ENCODE peak calls at places on chromosome 1, in six cellular contexts. One of them, this sample, is unnamed. For H3K36me3 and H3K27me3, the result is how much of the 10 kb centered on the place peaks cover.

GRCh38 chr1:168243200-168243599 is 17.4 kb downstream of the SFT2D2 start:
- DNase-seq in left lung: no peak
- DNase-seq in cardiac muscle cell: peak
- DNase-seq in adrenal gland: peak
- DNase-seq in CD4-positive, CD25-positive, alpha-beta regulatory T cell: no peak
- DNase-seq in H7: no peak
- DNase-seq in this sample: no peak

GRCh38 chr1:113452921-113453770 is 62.8 kb downstream of the MAGI3 start:
- DNase-seq in left lung: no peak
- DNase-seq in cardiac muscle cell: peak
- DNase-seq in adrenal gland: peak
- DNase-seq in CD4-positive, CD25-positive, alpha-beta regulatory T cell: peak
- DNase-seq in H7: peak
- DNase-seq in this sample: peak

GRCh38 chr1:25695991-25696330 is 79.4 kb downstream of the MAN1C1 start:
- DNase-seq in left lung: no peak
- DNase-seq in cardiac muscle cell: peak
- DNase-seq in adrenal gland: peak
- DNase-seq in CD4-positive, CD25-positive, alpha-beta regulatory T cell: no peak
- DNase-seq in H7: no peak
- DNase-seq in this sample: peak

GRCh38 chr1:89762431-89762800 is 58.4 kb upstream of the LRRC8D start:
- DNase-seq in left lung: peak
- DNase-seq in cardiac muscle cell: no peak
- DNase-seq in adrenal gland: no peak
- DNase-seq in CD4-positive, CD25-positive, alpha-beta regulatory T cell: no peak
- DNase-seq in H7: no peak
- DNase-seq in this sample: no peak

GRCh38 chr1:215594640-215595039 is 27.5 kb downstream of the KCTD3 start:
- DNase-seq in left lung: no peak
- DNase-seq in cardiac muscle cell: no peak
- DNase-seq in adrenal gland: no peak
- DNase-seq in CD4-positive, CD25-positive, alpha-beta regulatory T cell: no peak
- DNase-seq in H7: no peak
- DNase-seq in this sample: no peak

GRCh38 chr1:26156285-26157038 is 2.4 kb upstream of the FAM110D start:
- DNase-seq in left lung: no peak
- DNase-seq in cardiac muscle cell: no peak
- DNase-seq in adrenal gland: peak
- DNase-seq in CD4-positive, CD25-positive, alpha-beta regulatory T cell: no peak
- DNase-seq in H7: peak
- DNase-seq in this sample: no peak

GRCh38 chr1:95640746-95641145 is 406.7 kb downstream of the RWDD3 start:
- DNase-seq in left lung: no peak
- DNase-seq in cardiac muscle cell: peak
- DNase-seq in adrenal gland: no peak
- DNase-seq in CD4-positive, CD25-positive, alpha-beta regulatory T cell: no peak
- DNase-seq in H7: no peak
- DNase-seq in this sample: no peak

GRCh38 chr1:228292609-228292911 is 84.7 kb downstream of the OBSCN start:
- DNase-seq in left lung: peak
- DNase-seq in cardiac muscle cell: no peak
- DNase-seq in adrenal gland: no peak
- DNase-seq in CD4-positive, CD25-positive, alpha-beta regulatory T cell: no peak
- DNase-seq in H7: no peak
- DNase-seq in this sample: no peak

GRCh38 chr1:3222042-3222692 is 153.2 kb downstream of the PRDM16 start:
- DNase-seq in left lung: no peak
- DNase-seq in cardiac muscle cell: no peak
- DNase-seq in adrenal gland: no peak
- DNase-seq in CD4-positive, CD25-positive, alpha-beta regulatory T cell: no peak
- DNase-seq in H7: peak
- DNase-seq in this sample: no peak

GRCh38 chr1:175221548-175222175 is 29.1 kb upstream of the KIAA0040 start:
- DNase-seq in left lung: no peak
- DNase-seq in cardiac muscle cell: peak
- DNase-seq in adrenal gland: no peak
- DNase-seq in CD4-positive, CD25-positive, alpha-beta regulatory T cell: no peak
- DNase-seq in H7: peak
- DNase-seq in this sample: no peak

GRCh38 chr1:85201340-85202091 is 700 bp upstream of the SYDE2 start:
- DNase-seq in left lung: peak
- DNase-seq in cardiac muscle cell: peak
- DNase-seq in adrenal gland: peak
- DNase-seq in CD4-positive, CD25-positive, alpha-beta regulatory T cell: peak
- DNase-seq in H7: peak
- DNase-seq in this sample: peak

GRCh38 chr1:87355894-87356293 is 27.2 kb downstream of the LMO4 start:
- DNase-seq in left lung: no peak
- DNase-seq in cardiac muscle cell: no peak
- DNase-seq in adrenal gland: no peak
- DNase-seq in CD4-positive, CD25-positive, alpha-beta regulatory T cell: no peak
- DNase-seq in H7: no peak
- DNase-seq in this sample: no peak

GRCh38 chr1:172545349-172546004 is 12.5 kb downstream of the SUCO start:
- DNase-seq in left lung: no peak
- DNase-seq in cardiac muscle cell: no peak
- DNase-seq in adrenal gland: no peak
- DNase-seq in CD4-positive, CD25-positive, alpha-beta regulatory T cell: no peak
- DNase-seq in H7: no peak
- DNase-seq in this sample: no peak

GRCh38 chr1:227723474-227723873 is 11.6 kb downstream of the JMJD4 start:
- DNase-seq in left lung: no peak
- DNase-seq in cardiac muscle cell: no peak
- DNase-seq in adrenal gland: no peak
- DNase-seq in CD4-positive, CD25-positive, alpha-beta regulatory T cell: no peak
- DNase-seq in H7: no peak
- DNase-seq in this sample: no peak

GRCh38 chr1:28249013-28249870 is 10.1 kb upstream of the SESN2 start:
- DNase-seq in left lung: peak
- DNase-seq in cardiac muscle cell: peak
- DNase-seq in adrenal gland: peak
- DNase-seq in CD4-positive, CD25-positive, alpha-beta regulatory T cell: no peak
- DNase-seq in H7: peak
- DNase-seq in this sample: peak

GRCh38 chr1:179121159-179121938 is 39.5 kb downstream of the TOR3A start:
- DNase-seq in left lung: no peak
- DNase-seq in cardiac muscle cell: peak
- DNase-seq in adrenal gland: no peak
- DNase-seq in CD4-positive, CD25-positive, alpha-beta regulatory T cell: peak
- DNase-seq in H7: peak
- DNase-seq in this sample: no peak
- H3K36me3 ChIP-seq in left lung: half or more
- H3K36me3 ChIP-seq in cardiac muscle cell: under half
- H3K36me3 ChIP-seq in adrenal gland: under half
- H3K36me3 ChIP-seq in CD4-positive, CD25-positive, alpha-beta regulatory T cell: under half
- H3K36me3 ChIP-seq in H7: under half
- H3K36me3 ChIP-seq in this sample: half or more

GRCh38 chr1:155938220-155938627 is 3.2 kb upstream of the RXFP4 start:
- DNase-seq in left lung: no peak
- DNase-seq in cardiac muscle cell: peak
- DNase-seq in adrenal gland: no peak
- DNase-seq in CD4-positive, CD25-positive, alpha-beta regulatory T cell: peak
- DNase-seq in H7: peak
- DNase-seq in this sample: no peak

GRCh38 chr1:155941845-155942507 is 538 bp downstream of the RXFP4 start:
- DNase-seq in left lung: no peak
- DNase-seq in cardiac muscle cell: no peak
- DNase-seq in adrenal gland: no peak
- DNase-seq in CD4-positive, CD25-positive, alpha-beta regulatory T cell: no peak
- DNase-seq in H7: no peak
- DNase-seq in this sample: no peak

GRCh38 chr1:155940993-155941844 is at the start of gene RXFP4:
- DNase-seq in left lung: no peak
- DNase-seq in cardiac muscle cell: no peak
- DNase-seq in adrenal gland: no peak
- DNase-seq in CD4-positive, CD25-positive, alpha-beta regulatory T cell: no peak
- DNase-seq in H7: peak
- DNase-seq in this sample: peak

GRCh38 chr1:155942578-155943141 is 1.2 kb downstream of the RXFP4 start:
- DNase-seq in left lung: no peak
- DNase-seq in cardiac muscle cell: no peak
- DNase-seq in adrenal gland: no peak
- DNase-seq in CD4-positive, CD25-positive, alpha-beta regulatory T cell: no peak
- DNase-seq in H7: peak
- DNase-seq in this sample: no peak

DNA sequence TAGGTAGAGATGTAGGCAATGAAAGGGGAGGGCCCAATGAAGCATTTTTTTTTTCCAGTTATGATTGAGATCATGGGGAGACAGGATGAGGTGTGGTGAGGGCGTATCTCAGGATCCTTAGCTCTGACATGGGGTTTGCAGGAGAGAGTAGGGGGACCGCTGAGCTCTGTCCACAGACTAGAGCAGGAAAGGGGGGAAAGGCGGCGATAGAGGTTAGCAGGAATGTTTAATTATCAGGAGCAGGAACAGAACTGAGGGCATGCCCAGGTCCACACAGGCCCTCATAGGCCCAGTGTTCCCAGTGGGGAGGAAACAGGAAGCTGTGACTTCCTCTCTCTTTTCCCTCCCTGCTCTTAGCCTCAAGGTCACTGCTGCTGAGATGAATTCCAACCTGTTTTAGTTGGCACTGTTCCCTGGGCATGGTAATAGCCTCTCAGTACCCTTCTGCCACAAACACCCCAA is 876 bp upstream of the RXFP4 start:
- DNase-seq in left lung: no peak
- DNase-seq in cardiac muscle cell: peak
- DNase-seq in adrenal gland: peak
- DNase-seq in CD4-positive, CD25-positive, alpha-beta regulatory T cell: no peak
- DNase-seq in H7: no peak
- DNase-seq in this sample: peak
- H3K4me3 ChIP-seq in left lung: no peak
- H3K4me3 ChIP-seq in cardiac muscle cell: no peak
- H3K4me3 ChIP-seq in adrenal gland: no peak
- H3K4me3 ChIP-seq in CD4-positive, CD25-positive, alpha-beta regulatory T cell: no peak
- H3K4me3 ChIP-seq in H7: no peak
- H3K4me3 ChIP-seq in this sample: no peak

GRCh38 chr1:98055457-98055856 is 134.6 kb upstream of the DPYD start:
- DNase-seq in left lung: no peak
- DNase-seq in cardiac muscle cell: no peak
- DNase-seq in adrenal gland: no peak
- DNase-seq in CD4-positive, CD25-positive, alpha-beta regulatory T cell: no peak
- DNase-seq in H7: no peak
- DNase-seq in this sample: no peak
- H3K27me3 ChIP-seq in left lung: half or more
- H3K27me3 ChIP-seq in cardiac muscle cell: under half
- H3K27me3 ChIP-seq in adrenal gland: under half
- H3K27me3 ChIP-seq in CD4-positive, CD25-positive, alpha-beta regulatory T cell: under half
- H3K27me3 ChIP-seq in H7: under half
- H3K27me3 ChIP-seq in this sample: under half

DNA sequence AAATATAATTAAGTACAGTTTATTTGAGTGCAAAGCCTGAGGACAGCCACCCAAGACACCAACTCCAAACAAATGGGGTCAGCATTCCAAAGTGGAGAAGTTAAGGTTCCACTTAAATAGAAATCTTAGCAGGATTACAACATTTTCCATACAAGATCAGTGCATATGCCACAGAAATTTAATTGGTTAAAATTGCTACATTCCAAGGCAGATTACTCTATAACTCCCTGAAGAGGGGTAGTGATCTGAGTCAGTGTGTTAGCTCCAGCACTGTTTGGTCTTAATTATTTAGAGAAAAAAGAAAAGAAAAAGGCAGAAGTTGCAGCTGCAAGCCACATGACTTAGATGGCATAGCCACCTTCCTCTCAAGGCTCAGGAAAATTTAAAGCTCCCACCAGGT is 297.5 kb downstream of the HHIPL2 start:
- DNase-seq in left lung: no peak
- DNase-seq in cardiac muscle cell: peak
- DNase-seq in adrenal gland: no peak
- DNase-seq in CD4-positive, CD25-positive, alpha-beta regulatory T cell: no peak
- DNase-seq in H7: no peak
- DNase-seq in this sample: no peak
- H3K36me3 ChIP-seq in left lung: under half
- H3K36me3 ChIP-seq in cardiac muscle cell: under half
- H3K36me3 ChIP-seq in adrenal gland: under half
- H3K36me3 ChIP-seq in CD4-positive, CD25-positive, alpha-beta regulatory T cell: under half
- H3K36me3 ChIP-seq in H7: under half
- H3K36me3 ChIP-seq in this sample: under half

GRCh38 chr1:23823767-23824166 is 1.5 kb downstream of the HMGCL start:
- DNase-seq in left lung: no peak
- DNase-seq in cardiac muscle cell: no peak
- DNase-seq in adrenal gland: no peak
- DNase-seq in CD4-positive, CD25-positive, alpha-beta regulatory T cell: no peak
- DNase-seq in H7: no peak
- DNase-seq in this sample: no peak
- H3K4me3 ChIP-seq in left lung: no peak
- H3K4me3 ChIP-seq in cardiac muscle cell: no peak
- H3K4me3 ChIP-seq in adrenal gland: no peak
- H3K4me3 ChIP-seq in CD4-positive, CD25-positive, alpha-beta regulatory T cell: no peak
- H3K4me3 ChIP-seq in H7: no peak
- H3K4me3 ChIP-seq in this sample: no peak

GRCh38 chr1:68232354-68233148 is at the start of gene WLS:
- DNase-seq in left lung: peak
- DNase-seq in cardiac muscle cell: peak
- DNase-seq in adrenal gland: peak
- DNase-seq in CD4-positive, CD25-positive, alpha-beta regulatory T cell: no peak
- DNase-seq in H7: peak
- DNase-seq in this sample: peak
- H3K27me3 ChIP-seq in left lung: under half
- H3K27me3 ChIP-seq in cardiac muscle cell: under half
- H3K27me3 ChIP-seq in adrenal gland: under half
- H3K27me3 ChIP-seq in CD4-positive, CD25-positive, alpha-beta regulatory T cell: under half
- H3K27me3 ChIP-seq in H7: half or more
- H3K27me3 ChIP-seq in this sample: under half

This sample was measured in MG63.